ENCODE peak calls at places on chromosomes 6 and 20, in seven cellular contexts. D is stomach, O is psoas muscle, E is mammary epithelial cell, X is cardiac muscle cell, L is HCT116, H is colonic mucosa. G is an unnamed sample. For H3K4me1, the result is how much of the 10 kb centered on the place peaks cover.

GRCh38 chr6:134419717-134420116 is 101.8 kb upstream of the SGK1 start:
- DNase-seq in D (no peak), O (no peak), E (no peak), X (no peak), L (no peak), H (no peak), G (no peak)

GRCh38 chr20:51661609-51662178 is 106.5 kb downstream of the ATP9A start:
- DNase-seq in D (no peak), O (no peak), E (peak), X (no peak), L (peak), H (no peak), G (no peak)

GRCh38 chr20:35515949-35516645 is 13.4 kb downstream of the C20orf173 start:
- DNase-seq in D (peak), O (no peak), E (peak), X (no peak), L (peak), H (no peak), G (no peak)

GRCh38 chr20:46260480-46260879 is 47.8 kb downstream of the CDH22 start:
- DNase-seq in D (no peak), O (peak), E (peak), X (no peak), L (no peak), H (no peak), G (no peak)

GRCh38 chr6:166540631-166541331 is 45.7 kb downstream of the RAMACL start:
- DNase-seq in D (peak), O (no peak), E (no peak), X (no peak), L (no peak), H (no peak), G (no peak)

GRCh38 chr20:38098952-38099351 is 65.4 kb downstream of the RPRD1B start:
- DNase-seq in D (no peak), O (no peak), E (no peak), X (no peak), L (no peak), H (no peak), G (no peak)

GRCh38 chr6:28648035-28648877 is 122.6 kb downstream of the GPX5 start:
- DNase-seq in D (no peak), O (no peak), E (peak), X (peak), L (peak), H (peak), G (peak)

GRCh38 chr6:71482742-71483141 is 194.1 kb downstream of the OGFRL1 start:
- DNase-seq in D (no peak), O (no peak), E (peak), X (no peak), L (no peak), H (no peak), G (no peak)

GRCh38 chr6:11209369-11209768 is 23.1 kb downstream of the NEDD9 start:
- DNase-seq in D (no peak), O (no peak), E (no peak), X (no peak), L (no peak), H (no peak), G (no peak)

GRCh38 chr6:123467437-123467836 is 169.3 kb downstream of the TRDN start:
- DNase-seq in D (no peak), O (no peak), E (peak), X (no peak), L (no peak), H (no peak), G (no peak)

GRCh38 chr6:53258774-53259155 is 90.0 kb downstream of the ELOVL5 start:
- DNase-seq in D (no peak), O (no peak), E (no peak), X (no peak), L (no peak), H (no peak), G (no peak)

GRCh38 chr6:110140650-110141049 is 38.8 kb downstream of the WASF1 start:
- DNase-seq in D (no peak), O (no peak), E (peak), X (no peak), L (peak), H (no peak), G (no peak)

GRCh38 chr6:99711925-99712324 is 105.3 kb downstream of the PRDM13 start:
- DNase-seq in D (no peak), O (no peak), E (no peak), X (no peak), L (no peak), H (no peak), G (no peak)

GRCh38 chr6:92647630-92648029 is 771.7 kb downstream of the EPHA7 start:
- DNase-seq in D (no peak), O (no peak), E (no peak), X (no peak), L (no peak), H (no peak), G (no peak)

GRCh38 chr6:121823437-121823851 is 388.0 kb downstream of the GJA1 start:
- DNase-seq in D (no peak), O (no peak), E (no peak), X (peak), L (no peak), H (no peak), G (no peak)

GRCh38 chr20:34527016-34527415 is 10.8 kb downstream of the DYNLRB1 start:
- DNase-seq in D (no peak), O (no peak), E (no peak), X (no peak), L (no peak), H (no peak), G (no peak)

GRCh38 chr6:72813807-72814596 is 192.1 kb downstream of the KCNQ5 start:
- DNase-seq in D (no peak), O (peak), E (no peak), X (no peak), L (no peak), H (no peak), G (no peak)

GRCh38 chr6:16184129-16184528 is 54.3 kb upstream of the GMPR start:
- DNase-seq in D (peak), O (no peak), E (peak), X (peak), L (peak), H (peak), G (no peak)

GRCh38 chr6:80449756-80450155 is 343.3 kb downstream of the BCKDHB start:
- DNase-seq in D (no peak), O (no peak), E (no peak), X (no peak), L (no peak), H (no peak), G (no peak)

GRCh38 chr6:106510090-106510970 is 119.0 kb downstream of the RTN4IP1 start:
- DNase-seq in D (peak), O (peak), E (peak), X (peak), L (no peak), H (peak), G (peak)

DNA sequence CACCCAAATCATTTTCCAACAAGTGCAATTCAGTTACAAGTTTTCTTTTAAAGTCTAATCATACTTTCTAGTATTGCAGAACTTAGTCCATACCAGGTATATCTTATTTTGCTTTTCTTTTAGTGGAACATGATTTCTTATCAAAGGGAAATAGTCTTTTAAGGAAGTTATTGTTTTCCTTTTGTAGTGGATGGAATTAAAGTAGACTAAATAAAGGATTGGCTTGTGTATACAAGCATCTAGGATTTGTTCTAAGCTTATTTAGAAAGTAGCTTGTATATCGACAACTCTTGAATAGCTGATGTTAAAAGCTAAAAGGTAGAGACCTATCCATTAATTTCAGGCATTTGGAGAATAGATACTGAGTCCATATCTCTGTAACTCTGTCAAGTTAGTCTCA is 14.8 kb downstream of the DCBLD1 start:
- DNase-seq in D (no peak), O (no peak), E (no peak), X (no peak), L (no peak), H (no peak), G (no peak)
- H3K4me1 ChIP-seq in D (under half), O (under half), E (half or more), X (under half), L (half or more), H (under half), G (half or more)

DNA sequence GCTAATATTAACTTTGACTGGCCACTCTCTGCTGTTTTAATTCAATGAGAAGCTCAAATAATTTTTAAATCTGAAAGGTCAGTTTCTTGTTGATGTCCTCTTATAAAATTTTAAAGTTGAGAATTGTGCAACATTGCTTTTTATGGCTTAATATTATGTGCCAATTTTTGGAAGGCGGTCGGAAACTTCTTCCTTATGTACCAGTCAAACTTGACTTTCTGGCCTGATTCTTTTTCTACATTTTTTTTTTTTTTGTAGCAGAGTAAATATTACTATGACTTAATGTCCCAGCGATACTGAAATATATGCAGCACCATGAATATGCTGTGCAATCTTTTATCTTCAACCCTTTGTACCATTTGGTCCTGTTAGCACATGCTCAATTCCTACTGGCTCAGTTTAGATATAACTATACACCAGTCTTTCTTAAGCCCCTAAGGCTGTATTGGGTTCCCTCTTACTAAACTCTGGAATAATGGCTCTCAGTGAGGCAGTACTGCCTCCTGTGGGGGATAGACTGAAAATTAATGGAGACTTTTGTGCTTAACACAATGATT is 156.3 kb upstream of the SYNCRIP start:
- DNase-seq in D (no peak), O (no peak), E (no peak), X (no peak), L (no peak), H (no peak), G (no peak)
- H3K27ac ChIP-seq in D (no peak), O (no peak), E (no peak), X (no peak), L (no peak), H (no peak), G (no peak)

GRCh38 chr6:56833873-56834272 is 121.0 kb upstream of the BEND6 start:
- DNase-seq in D (no peak), O (no peak), E (no peak), X (no peak), L (no peak), H (no peak), G (no peak)
- H3K4me1 ChIP-seq in D (under half), O (half or more), E (under half), X (under half), L (under half), H (under half), G (under half)

GRCh38 chr20:3681931-3682820 is at the start of gene ADAM33:
- DNase-seq in D (peak), O (peak), E (no peak), X (peak), L (no peak), H (peak), G (no peak)
- H3K27ac ChIP-seq in D (peak), O (peak), E (no peak), X (no peak), L (no peak), H (peak), G (peak)

GRCh38 chr6:45645302-45645701 is 267.6 kb upstream of the SUPT3H start:
- DNase-seq in D (no peak), O (no peak), E (no peak), X (no peak), L (no peak), H (no peak), G (no peak)
- H3K4me1 ChIP-seq in D (under half), O (under half), E (under half), X (under half), L (under half), H (under half), G (under half)

GRCh38 chr6:135575629-135576028 is 78.1 kb upstream of the AHI1 start:
- DNase-seq in D (no peak), O (no peak), E (no peak), X (no peak), L (no peak), H (no peak), G (no peak)
- H3K27ac ChIP-seq in D (no peak), O (no peak), E (no peak), X (no peak), L (no peak), H (no peak), G (no peak)

DNA sequence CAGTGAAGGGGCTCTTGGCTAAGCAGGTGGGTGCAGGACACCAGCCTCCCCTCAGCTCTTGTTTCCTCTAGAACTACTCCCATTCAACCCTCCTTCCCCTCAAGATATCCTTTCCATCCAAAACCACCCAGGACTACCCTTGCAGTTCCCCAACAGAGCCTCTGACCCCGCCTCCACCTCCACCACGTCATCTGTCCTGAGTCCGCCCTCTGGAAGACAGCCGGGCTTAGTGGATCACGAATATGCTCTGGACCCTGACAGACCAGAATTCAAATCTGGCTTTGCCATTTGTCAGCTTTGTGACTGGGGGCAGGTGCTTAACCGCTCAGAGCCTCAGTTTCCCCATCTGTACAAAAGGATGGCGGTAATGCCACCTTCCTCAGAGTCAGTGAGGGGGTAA is 31.4 kb downstream of the TFEB start:
- DNase-seq in D (no peak), O (no peak), E (no peak), X (no peak), L (no peak), H (no peak), G (no peak)
- H3K4me1 ChIP-seq in D (under half), O (half or more), E (under half), X (under half), L (under half), H (under half), G (half or more)

GRCh38 chr20:18059603-18060002 is 1.9 kb upstream of the OVOL2 start:
- DNase-seq in D (no peak), O (no peak), E (no peak), X (no peak), L (no peak), H (no peak), G (no peak)
- H3K27ac ChIP-seq in D (no peak), O (no peak), E (no peak), X (no peak), L (no peak), H (no peak), G (no peak)

DNA sequence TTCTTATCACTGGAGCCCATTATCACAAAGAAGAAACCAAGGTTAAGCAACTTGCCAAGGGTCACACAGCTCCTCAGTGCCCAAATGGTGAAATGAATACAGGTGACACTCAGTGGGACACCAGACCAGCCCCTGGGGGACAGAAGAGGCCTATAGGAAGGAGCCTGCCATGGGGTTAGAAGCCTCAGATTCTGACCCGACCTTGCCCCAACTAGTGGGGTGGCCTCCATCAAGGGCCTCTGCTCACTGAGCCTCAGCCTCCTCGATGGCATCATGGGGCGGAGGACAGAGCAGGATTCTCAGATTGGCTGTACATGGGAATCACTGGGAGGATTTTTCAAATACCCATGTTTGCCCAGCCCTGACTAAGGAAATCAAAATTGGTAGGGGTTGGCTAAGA is 47.6 kb downstream of the MRPL14 start:
- DNase-seq in D (no peak), O (no peak), E (no peak), X (no peak), L (no peak), H (no peak), G (no peak)
- H3K4me1 ChIP-seq in D (under half), O (under half), E (under half), X (under half), L (under half), H (under half), G (under half)

G was measured in left lung.